ENCODE peak calls at places on chromosomes 2 and 18, in five cellular contexts. Q is right atrium auricular region; Y is HFFc6; V is fibroblast of the aortic adventitia; S is CD4-positive, alpha-beta T cell. C is an unnamed sample.

GRCh38 chr2:108271691-108272253 is 16.9 kb upstream of the SULT1C2 start:
- DNase-seq in Q (no peak), Y (peak), V (peak), S (no peak), C (no peak)

GRCh38 chr2:160224060-160224459 is 24.0 kb upstream of the ITGB6 start:
- DNase-seq in Q (no peak), Y (peak), V (peak), S (no peak), C (no peak)

GRCh38 chr2:142716463-142717242 is 160.8 kb upstream of the KYNU start:
- DNase-seq in Q (no peak), Y (no peak), V (peak), S (no peak), C (no peak)

GRCh38 chr2:51220606-51221005 is 188.7 kb upstream of the NRXN1 start:
- DNase-seq in Q (no peak), Y (no peak), V (peak), S (no peak), C (no peak)

GRCh38 chr18:11994346-11994707 is 13.0 kb downstream of the IMPA2 start:
- DNase-seq in Q (peak), Y (peak), V (peak), S (no peak), C (no peak)

GRCh38 chr2:80380767-80381166 is 76.2 kb upstream of the LRRTM1 start:
- DNase-seq in Q (no peak), Y (no peak), V (no peak), S (no peak), C (no peak)

GRCh38 chr2:66888791-66889631 is 454.1 kb downstream of the MEIS1 start:
- DNase-seq in Q (no peak), Y (peak), V (peak), S (no peak), C (no peak)

GRCh38 chr18:26386421-26386820 is 160.2 kb downstream of the TAF4B start:
- DNase-seq in Q (no peak), Y (no peak), V (peak), S (no peak), C (no peak)

GRCh38 chr2:63051795-63052333 is 1.2 kb downstream of the OTX1 start:
- DNase-seq in Q (no peak), Y (no peak), V (no peak), S (no peak), C (no peak)

GRCh38 chr18:71942433-71942832 is 601.7 kb downstream of the CBLN2 start:
- DNase-seq in Q (no peak), Y (no peak), V (no peak), S (no peak), C (no peak)

GRCh38 chr2:2674836-2675235 is 343.8 kb upstream of the MYT1L start:
- DNase-seq in Q (no peak), Y (no peak), V (no peak), S (no peak), C (no peak)

GRCh38 chr18:22223263-22223960 is 54.0 kb downstream of the GATA6 start:
- DNase-seq in Q (peak), Y (peak), V (peak), S (no peak), C (no peak)

GRCh38 chr2:108414256-108414876 is 34.6 kb upstream of the GCC2 start:
- DNase-seq in Q (no peak), Y (peak), V (no peak), S (no peak), C (no peak)

GRCh38 chr18:33812186-33812585 is 234.2 kb downstream of the ASXL3 start:
- DNase-seq in Q (no peak), Y (no peak), V (no peak), S (no peak), C (no peak)

GRCh38 chr2:180352620-180353019 is 345.5 kb upstream of the CWC22 start:
- DNase-seq in Q (no peak), Y (no peak), V (no peak), S (no peak), C (no peak)

GRCh38 chr2:3145471-3146027 is 232.1 kb downstream of the EIPR1 start:
- DNase-seq in Q (no peak), Y (no peak), V (no peak), S (no peak), C (no peak)

GRCh38 chr2:230408244-230408842 is 7.7 kb upstream of the SP100 start:
- DNase-seq in Q (peak), Y (peak), V (peak), S (no peak), C (no peak)

GRCh38 chr2:126657146-126657635 is 1.2 kb downstream of the GYPC start:
- DNase-seq in Q (peak), Y (peak), V (peak), S (peak), C (no peak)

GRCh38 chr2:147467441-147467840 is 377.4 kb upstream of the ACVR2A start:
- DNase-seq in Q (no peak), Y (no peak), V (no peak), S (no peak), C (no peak)

GRCh38 chr2:60823694-60824305 is 57.6 kb upstream of the REL start:
- DNase-seq in Q (no peak), Y (no peak), V (no peak), S (no peak), C (no peak)

GRCh38 chr2:60604665-60605064 is 51.2 kb upstream of the BCL11A start:
- DNase-seq in Q (no peak), Y (no peak), V (no peak), S (no peak), C (no peak)

GRCh38 chr2:164655750-164656149 is 34.5 kb upstream of the GRB14 start:
- DNase-seq in Q (no peak), Y (no peak), V (peak), S (no peak), C (no peak)

GRCh38 chr2:241559489-241560180 is 1.1 kb downstream of the BOK start:
- DNase-seq in Q (no peak), Y (no peak), V (peak), S (no peak), C (no peak)

GRCh38 chr18:79416022-79416676 is 20.4 kb downstream of the NFATC1 start:
- DNase-seq in Q (no peak), Y (no peak), V (no peak), S (no peak), C (no peak)

GRCh38 chr2:1136807-1137663 is 186.4 kb downstream of the SNTG2 start:
- DNase-seq in Q (no peak), Y (no peak), V (no peak), S (no peak), C (no peak)

GRCh38 chr2:69305712-69306611 is 81.1 kb downstream of the GFPT1 start:
- DNase-seq in Q (no peak), Y (no peak), V (peak), S (no peak), C (no peak)

GRCh38 chr2:199488772-199489400 is 31.1 kb upstream of the SATB2 start:
- DNase-seq in Q (no peak), Y (peak), V (peak), S (peak), C (no peak)

GRCh38 chr2:170744248-170745002 is 25.8 kb upstream of the ERICH2 start:
- DNase-seq in Q (no peak), Y (no peak), V (no peak), S (no peak), C (no peak)

GRCh38 chr2:109428841-109429710 is 184.7 kb downstream of the SEPTIN10 start:
- DNase-seq in Q (no peak), Y (peak), V (no peak), S (no peak), C (no peak)

GRCh38 chr2:209790066-209790728 is 18.6 kb downstream of the UNC80 start:
- DNase-seq in Q (no peak), Y (no peak), V (no peak), S (no peak), C (no peak)

GRCh38 chr2:209787416-209787815 is 15.8 kb downstream of the UNC80 start:
- DNase-seq in Q (no peak), Y (no peak), V (no peak), S (no peak), C (no peak)

GRCh38 chr2:209791151-209791550 is 19.5 kb downstream of the UNC80 start:
- DNase-seq in Q (no peak), Y (no peak), V (no peak), S (no peak), C (no peak)

GRCh38 chr2:209788925-209789324 is 17.3 kb downstream of the UNC80 start:
- DNase-seq in Q (no peak), Y (no peak), V (no peak), S (no peak), C (no peak)
- TF ChIP-seq CTCF in Q (no peak), Y (no peak), V (no peak), S (no peak), C (no peak)

GRCh38 chr2:215782965-215783364 is 230.4 kb downstream of the MREG start:
- DNase-seq in Q (no peak), Y (no peak), V (no peak), S (no peak), C (no peak)
- TF ChIP-seq CTCF in Q (no peak), Y (no peak), V (no peak), S (no peak), C (no peak)

GRCh38 chr18:51197661-51198424 is at the start of gene MEX3C:
- DNase-seq in Q (peak), Y (peak), V (peak), S (peak), C (peak)
- TF ChIP-seq CTCF in Q (peak), Y (peak), V (peak), S (peak), C (no peak)

GRCh38 chr2:130766037-130766436 is 10.7 kb downstream of the AMER3 start:
- DNase-seq in Q (peak), Y (no peak), V (no peak), S (no peak), C (no peak)

GRCh38 chr2:130767408-130767775 is 12.1 kb downstream of the AMER3 start:
- DNase-seq in Q (peak), Y (no peak), V (no peak), S (no peak), C (no peak)

GRCh38 chr2:130766711-130767407 is 11.5 kb downstream of the AMER3 start:
- DNase-seq in Q (peak), Y (no peak), V (no peak), S (no peak), C (no peak)

GRCh38 chr2:130768191-130768855 is 13.0 kb downstream of the AMER3 start:
- DNase-seq in Q (peak), Y (no peak), V (no peak), S (no peak), C (no peak)

GRCh38 chr2:130769343-130769907 is 14.1 kb downstream of the AMER3 start:
- DNase-seq in Q (peak), Y (no peak), V (no peak), S (no peak), C (no peak)
- TF ChIP-seq CTCF in Q (no peak), Y (no peak), V (no peak), S (no peak), C (no peak)

GRCh38 chr2:73995810-73996209 is 11.1 kb downstream of the TET3 start:
- DNase-seq in Q (no peak), Y (no peak), V (no peak), S (no peak), C (no peak)
- TF ChIP-seq CTCF in Q (no peak), Y (no peak), V (no peak), S (no peak), C (no peak)

GRCh38 chr2:217106650-217107014 is 246.8 kb upstream of the TNP1 start:
- DNase-seq in Q (no peak), Y (peak), V (peak), S (no peak), C (no peak)
- TF ChIP-seq CTCF in Q (peak), Y (peak), V (peak), S (no peak), C (no peak)

GRCh38 chr2:131682122-131682944 is 154.6 kb downstream of the CCDC74A start:
- DNase-seq in Q (peak), Y (peak), V (peak), S (peak), C (peak)
- TF ChIP-seq CTCF in Q (peak), Y (peak), V (no peak), S (peak), C (no peak)

DNA sequence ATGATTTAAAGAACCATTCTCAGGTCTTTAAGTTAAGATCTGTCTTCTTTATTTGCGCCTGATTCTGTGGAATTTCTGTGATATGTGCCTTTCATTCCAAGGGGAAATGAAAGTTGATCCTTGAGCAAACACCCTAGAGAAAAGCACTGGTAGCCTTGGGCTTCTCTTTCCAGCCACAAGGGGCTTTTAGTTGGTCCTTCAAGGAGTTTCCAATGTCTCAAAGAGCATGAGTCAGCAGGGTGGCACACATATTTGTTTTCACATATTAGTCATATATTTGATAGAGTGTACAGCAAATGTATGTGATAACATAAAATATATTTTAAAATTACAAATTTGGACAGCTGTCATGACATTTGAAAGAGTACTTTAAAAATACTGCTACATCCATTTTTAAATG is 339.5 kb downstream of the TXNL1 start:
- DNase-seq in Q (no peak), Y (peak), V (peak), S (no peak), C (no peak)
- TF ChIP-seq CTCF in Q (no peak), Y (peak), V (peak), S (no peak), C (no peak)